ENCODE peak calls at places on chromosomes 7 and 10, in eight cellular contexts. J is AG04450, K is stomach, I is heart right ventricle, D is bronchial epithelial cell, Z is choroid plexus epithelial cell, P is GM23338, H is uterus. A is an unnamed sample.

GRCh38 chr10:44913312-44914079 is 2.4 kb downstream of the TMEM72 start:
- DNase-seq in Z (peak), K (no peak), P (no peak), J (no peak), I (no peak), D (no peak), H (no peak), A (no peak)

GRCh38 chr7:80499350-80499955 is 12.4 kb downstream of the GNAT3 start:
- DNase-seq in J (peak), P (peak), H (peak), K (no peak), I (peak), Z (peak), D (peak), A (peak)

GRCh38 chr7:26466007-26466406 is 174.3 kb downstream of the SNX10 start:
- DNase-seq in J (no peak), K (no peak), Z (no peak), H (no peak), P (no peak), D (no peak), I (no peak), A (no peak)

GRCh38 chr7:100852048-100852872 is at the start of gene SLC12A9:
- DNase-seq in D (peak), H (peak), I (peak), J (peak), Z (peak), K (peak), P (peak), A (peak)

GRCh38 chr7:101935521-101936141 is 118.2 kb downstream of the CUX1 start:
- DNase-seq in H (no peak), I (peak), D (no peak), P (no peak), Z (no peak), J (no peak), K (peak), A (peak)

GRCh38 chr7:121605297-121605640 is 209.2 kb upstream of the FAM3C start:
- DNase-seq in K (no peak), D (peak), Z (peak), J (no peak), I (no peak), H (no peak), P (no peak), A (no peak)

GRCh38 chr10:84008878-84009277 is 130.4 kb upstream of the GHITM start:
- DNase-seq in I (no peak), D (no peak), P (peak), J (no peak), H (no peak), K (no peak), Z (peak), A (no peak)

GRCh38 chr10:6518791-6519430 is 61.2 kb downstream of the PRKCQ start:
- DNase-seq in K (no peak), D (no peak), J (no peak), P (no peak), I (no peak), H (no peak), Z (no peak), A (no peak)

GRCh38 chr7:36366005-36366583 is 23.6 kb upstream of the ANLN start:
- DNase-seq in P (no peak), D (no peak), Z (no peak), H (no peak), J (no peak), K (no peak), I (no peak), A (no peak)

GRCh38 chr10:20118119-20118518 is 301.9 kb downstream of the PLXDC2 start:
- DNase-seq in D (no peak), P (peak), Z (no peak), H (no peak), I (no peak), K (no peak), J (no peak), A (no peak)

GRCh38 chr10:131692686-131693334 is 208.0 kb upstream of the PPP2R2D start:
- DNase-seq in I (no peak), K (no peak), Z (no peak), P (no peak), D (no peak), J (no peak), H (no peak), A (no peak)

GRCh38 chr10:5663692-5664427 is 2.5 kb downstream of the ASB13 start:
- DNase-seq in Z (no peak), J (no peak), P (peak), I (no peak), H (no peak), D (no peak), K (no peak), A (no peak)

GRCh38 chr7:152081088-152081487 is 55.6 kb downstream of the GALNT11 start:
- DNase-seq in H (no peak), P (no peak), Z (no peak), K (no peak), I (no peak), D (peak), J (no peak), A (no peak)

GRCh38 chr7:27156901-27157716 is 634 bp upstream of the HOXA7 start:
- DNase-seq in I (no peak), J (no peak), P (no peak), H (peak), Z (no peak), D (no peak), K (peak), A (no peak)

GRCh38 chr10:16828114-16828568 is 10.9 kb upstream of the RSU1 start:
- DNase-seq in D (peak), J (peak), Z (peak), I (peak), K (peak), P (peak), H (peak), A (no peak)
- H3K4me3 ChIP-seq in D (no peak), J (no peak), Z (no peak), I (peak), K (no peak), P (no peak), H (no peak), A (no peak)

GRCh38 chr7:74404388-74404700 is 49.4 kb upstream of the GTF2IRD1 start:
- DNase-seq in D (no peak), P (no peak), Z (no peak), K (no peak), H (no peak), J (no peak), I (no peak), A (no peak)

GRCh38 chr7:74404741-74405140 is 49.0 kb upstream of the GTF2IRD1 start:
- DNase-seq in I (no peak), D (no peak), J (no peak), H (no peak), P (no peak), K (no peak), Z (no peak), A (no peak)

GRCh38 chr7:74407958-74408357 is 45.7 kb upstream of the GTF2IRD1 start:
- DNase-seq in K (no peak), P (no peak), I (no peak), H (no peak), D (no peak), Z (no peak), J (no peak), A (no peak)

GRCh38 chr7:74405191-74405898 is 48.4 kb upstream of the GTF2IRD1 start:
- DNase-seq in D (no peak), I (no peak), J (no peak), Z (no peak), P (peak), K (no peak), H (no peak), A (no peak)

GRCh38 chr7:74405899-74406512 is 47.7 kb upstream of the GTF2IRD1 start:
- DNase-seq in D (no peak), I (no peak), K (no peak), H (no peak), Z (no peak), J (no peak), P (no peak), A (no peak)
- H3K4me3 ChIP-seq in D (no peak), I (no peak), K (no peak), H (no peak), Z (no peak), J (no peak), P (peak), A (no peak)

GRCh38 chr10:24208661-24209420 is at the start of gene KIAA1217:
- DNase-seq in H (peak), I (peak), K (peak), Z (peak), D (peak), J (no peak), P (peak), A (peak)
- H3K4me3 ChIP-seq in H (peak), I (peak), K (peak), Z (peak), D (peak), J (peak), P (peak), A (peak)

DNA sequence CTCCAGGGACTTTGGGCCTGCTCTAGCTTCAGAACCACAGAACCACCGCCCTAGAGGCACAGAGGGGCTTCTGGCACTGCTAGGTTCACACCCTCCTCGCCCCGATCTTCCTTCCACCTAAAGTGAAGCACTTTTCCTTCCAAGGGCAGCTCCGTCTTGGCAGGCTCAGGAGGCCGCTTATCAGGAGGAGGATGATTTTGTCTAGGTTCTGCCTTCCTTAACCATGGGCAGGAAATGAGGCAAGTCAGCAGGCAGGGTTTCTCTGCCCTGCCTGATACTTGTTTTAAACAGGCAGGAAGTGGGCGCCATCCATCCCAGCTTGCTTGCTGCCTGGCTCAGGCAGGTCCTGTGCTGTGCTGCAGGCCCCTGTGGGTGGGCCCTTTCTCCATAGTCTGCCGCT is 8.3 kb upstream of the ATP6V0E2 start:
- DNase-seq in K (peak), I (no peak), Z (peak), D (peak), J (no peak), H (no peak), P (no peak), A (no peak)
- H3K4me3 ChIP-seq in K (no peak), I (no peak), Z (no peak), D (no peak), J (no peak), H (no peak), P (no peak), A (no peak)

DNA sequence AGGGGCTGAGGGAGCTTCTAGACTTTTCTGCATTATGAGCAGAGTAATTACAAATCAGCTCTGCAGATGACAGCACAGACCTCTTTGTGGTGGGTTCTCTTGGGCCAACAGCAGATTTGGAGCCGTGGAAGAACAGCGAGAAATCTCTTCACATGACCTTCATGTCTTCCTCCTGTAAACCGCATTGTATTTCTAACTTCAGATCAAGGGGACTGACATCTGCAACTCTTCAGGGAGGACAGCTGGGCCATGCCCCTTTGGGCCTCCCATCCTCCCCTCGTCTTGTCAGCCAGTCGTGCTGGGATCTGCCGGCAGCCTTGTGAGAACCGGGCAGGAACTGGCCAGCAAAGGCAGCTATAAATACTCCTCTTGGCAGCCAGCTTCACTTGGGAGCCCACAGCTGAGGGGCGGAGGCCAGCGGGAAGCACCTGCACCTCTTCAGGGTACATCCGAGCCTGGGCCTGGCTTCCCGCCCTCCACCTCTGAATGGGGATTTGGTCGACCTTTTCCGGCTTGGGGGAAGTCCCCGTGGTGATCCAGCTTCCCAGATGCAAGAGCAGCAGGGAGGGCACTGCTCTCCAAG is 54.8 kb downstream of the STEAP1B start:
- DNase-seq in Z (peak), P (peak), J (no peak), D (peak), H (peak), I (peak), K (peak), A (peak)
- H3K4me3 ChIP-seq in Z (no peak), P (no peak), J (no peak), D (no peak), H (no peak), I (no peak), K (no peak), A (no peak)

GRCh38 chr10:121027390-121027789 is 176.2 kb downstream of the WDR11 start:
- DNase-seq in H (no peak), D (no peak), P (no peak), K (no peak), I (no peak), J (no peak), Z (no peak), A (no peak)
- H3K4me3 ChIP-seq in H (no peak), D (no peak), P (no peak), K (no peak), I (no peak), J (no peak), Z (no peak), A (no peak)

DNA sequence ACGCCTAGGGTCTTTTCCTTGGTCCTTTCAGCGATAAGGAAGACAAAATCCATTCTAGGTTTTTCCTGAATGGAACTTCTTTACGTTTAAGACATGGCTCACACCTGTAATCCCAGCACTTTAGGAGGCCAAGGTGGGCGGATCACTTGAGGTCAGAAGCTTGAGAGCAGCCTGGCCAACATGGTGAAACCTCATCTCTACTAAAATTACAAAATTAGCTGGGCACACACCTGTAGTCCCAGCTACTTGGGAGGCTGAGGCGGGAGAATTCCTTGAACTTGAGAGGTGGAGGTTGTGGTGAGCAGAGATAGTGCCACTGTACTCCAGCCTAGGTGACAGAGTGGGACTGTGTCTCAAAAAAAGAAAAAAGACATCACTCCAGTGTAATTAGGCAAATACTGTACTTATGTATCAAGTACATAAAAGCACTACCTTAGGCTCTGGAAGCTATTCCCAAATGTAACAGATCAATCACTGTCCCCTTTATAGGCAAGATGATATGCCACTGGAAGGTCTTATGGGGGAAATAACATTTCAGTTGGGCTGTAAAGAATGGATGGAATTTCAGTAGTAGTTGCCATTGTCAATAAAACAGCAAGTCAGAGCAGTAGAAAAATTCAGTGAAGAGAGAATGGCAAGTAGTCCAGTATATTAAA is 5.7 kb downstream of the STK17A start:
- DNase-seq in K (no peak), P (no peak), Z (no peak), D (no peak), I (no peak), J (no peak), H (no peak), A (no peak)
- H3K4me3 ChIP-seq in K (no peak), P (no peak), Z (no peak), D (no peak), I (no peak), J (no peak), H (no peak), A (no peak)

DNA sequence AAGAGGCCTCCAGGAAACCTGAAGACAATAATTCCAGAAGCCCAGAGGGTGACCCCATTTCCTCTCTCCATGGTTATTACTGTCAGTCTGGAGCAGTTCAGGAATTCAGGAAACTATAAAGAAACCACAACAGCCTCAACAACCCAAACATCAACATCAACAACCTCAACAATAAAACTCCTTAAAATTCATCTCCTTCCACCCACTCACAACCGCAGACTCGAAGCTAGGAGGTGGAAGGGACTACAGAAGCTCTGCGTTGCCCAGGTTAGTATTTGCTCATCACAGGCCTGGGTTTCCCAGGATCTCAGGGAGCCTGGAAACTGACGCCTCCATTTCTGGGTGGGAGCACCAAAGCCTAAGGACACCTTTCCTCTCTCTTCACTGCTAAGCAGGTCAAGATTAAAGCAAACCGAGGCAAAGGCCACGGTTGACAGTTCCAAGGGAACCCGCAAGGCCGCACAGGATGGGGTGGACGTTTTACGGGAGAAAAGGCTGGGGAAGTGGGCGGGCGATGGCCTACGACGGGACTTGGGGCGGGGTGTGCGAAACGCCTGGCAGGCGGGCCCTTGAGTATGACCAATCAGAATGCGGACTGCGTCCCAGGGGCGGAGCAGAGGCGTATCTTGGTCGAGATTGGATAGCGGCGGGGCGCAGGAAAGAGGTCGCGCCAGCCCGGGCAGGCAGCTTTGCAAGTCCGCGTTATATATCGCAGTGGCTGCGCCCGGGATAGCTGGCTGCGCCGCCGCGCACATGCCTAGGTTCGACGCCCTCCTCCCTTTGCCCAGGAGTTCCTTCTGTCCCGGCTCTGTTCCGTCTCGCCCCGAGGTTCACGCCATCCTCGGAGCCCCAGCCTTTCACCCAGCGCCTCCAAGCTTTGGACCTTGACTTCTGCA is at the start of gene ELOVL3:
- DNase-seq in J (peak), P (peak), Z (peak), K (peak), D (peak), I (peak), H (peak), A (peak)
- H3K4me3 ChIP-seq in J (peak), P (peak), Z (peak), K (peak), D (peak), I (peak), H (peak), A (peak)

GRCh38 chr7:120402368-120402767 is 129.4 kb downstream of the KCND2 start:
- DNase-seq in J (no peak), D (peak), I (no peak), Z (peak), H (no peak), P (no peak), K (no peak), A (no peak)
- H3K4me3 ChIP-seq in J (no peak), D (no peak), I (no peak), Z (no peak), H (no peak), P (no peak), K (no peak), A (no peak)